ENCODE peak calls at places on chromosomes 6 and 20, in six cellular contexts. T is naive B cell; M is AG20443; A is putamen; E is cardiac muscle cell; Q is activated CD4-positive, alpha-beta T cell treated with anti-CD3 and anti-CD28 coated beads, Interleukin-2, amount 50 U/mL, for 1 hour. J is an unnamed sample.

GRCh38 chr6:4607026-4607704 is 169.0 kb upstream of the CDYL start:
- DNase-seq in T (no peak), M (peak), A (peak), E (peak), Q (no peak), J (peak)

GRCh38 chr20:16392346-16392745 is 180.9 kb downstream of the KIF16B start:
- DNase-seq in T (peak), M (no peak), A (no peak), E (no peak), Q (no peak), J (no peak)

GRCh38 chr6:77292564-77293546 is 170.4 kb downstream of the HTR1B start:
- DNase-seq in T (no peak), M (peak), A (no peak), E (peak), Q (no peak), J (no peak)

GRCh38 chr20:51014797-51015722 is 7.8 kb downstream of the KCNG1 start:
- DNase-seq in T (no peak), M (peak), A (no peak), E (peak), Q (no peak), J (peak)

GRCh38 chr6:37456816-37457560 is 24.0 kb downstream of the CMTR1 start:
- DNase-seq in T (no peak), M (peak), A (no peak), E (peak), Q (no peak), J (no peak)

GRCh38 chr6:166760288-166760687 is 133.2 kb upstream of the RPS6KA2 start:
- DNase-seq in T (no peak), M (no peak), A (no peak), E (no peak), Q (peak), J (no peak)

GRCh38 chr6:170291271-170292110 is 613 bp upstream of the DLL1 start:
- DNase-seq in T (peak), M (peak), A (peak), E (no peak), Q (peak), J (peak)

GRCh38 chr20:41138217-41138526 is 829 bp downstream of the PLCG1 start:
- DNase-seq in T (no peak), M (no peak), A (no peak), E (no peak), Q (no peak), J (no peak)

GRCh38 chr20:57443349-57443748 is 52.2 kb downstream of the RBM38 start:
- DNase-seq in T (no peak), M (no peak), A (no peak), E (no peak), Q (no peak), J (no peak)

GRCh38 chr6:57190140-57190539 is 18.0 kb downstream of the BAG2 start:
- DNase-seq in T (no peak), M (peak), A (no peak), E (peak), Q (no peak), J (no peak)

GRCh38 chr6:39137235-39137634 is 22.2 kb upstream of the SAYSD1 start:
- DNase-seq in T (no peak), M (no peak), A (no peak), E (peak), Q (peak), J (no peak)

GRCh38 chr20:40835321-40835720 is 146.3 kb upstream of the MAFB start:
- DNase-seq in T (no peak), M (no peak), A (no peak), E (no peak), Q (no peak), J (no peak)

GRCh38 chr6:170143401-170144150 is 147.3 kb downstream of the DLL1 start:
- DNase-seq in T (no peak), M (no peak), A (no peak), E (no peak), Q (no peak), J (no peak)

GRCh38 chr6:168428863-168429262 is 12.1 kb upstream of the SMOC2 start:
- DNase-seq in T (no peak), M (no peak), A (no peak), E (no peak), Q (no peak), J (no peak)

GRCh38 chr20:57667924-57668782 is 41.7 kb downstream of the PMEPA1 start:
- DNase-seq in T (no peak), M (no peak), A (no peak), E (no peak), Q (no peak), J (no peak)

GRCh38 chr20:36607586-36608387 is 2.2 kb downstream of the RAB5IF start:
- DNase-seq in T (no peak), M (no peak), A (no peak), E (no peak), Q (no peak), J (no peak)

GRCh38 chr6:134537146-134537555 is 219.2 kb upstream of the SGK1 start:
- DNase-seq in T (no peak), M (peak), A (no peak), E (peak), Q (no peak), J (no peak)

GRCh38 chr6:1716396-1716795 is 106.7 kb downstream of the FOXC1 start:
- DNase-seq in T (no peak), M (no peak), A (no peak), E (no peak), Q (no peak), J (no peak)

GRCh38 chr6:30829639-30830250 is 54.6 kb upstream of the DDR1 start:
- DNase-seq in T (no peak), M (no peak), A (no peak), E (no peak), Q (no peak), J (no peak)

GRCh38 chr6:150667977-150668716 is 68.5 kb downstream of the PLEKHG1 start:
- DNase-seq in T (no peak), M (peak), A (peak), E (peak), Q (no peak), J (no peak)

GRCh38 chr20:60381643-60382400 is 423.6 kb downstream of the CDH26 start:
- DNase-seq in T (no peak), M (no peak), A (no peak), E (no peak), Q (no peak), J (no peak)

GRCh38 chr6:33700391-33701050 is 11.0 kb downstream of the UQCC2 start:
- DNase-seq in T (peak), M (peak), A (no peak), E (peak), Q (peak), J (no peak)

GRCh38 chr6:102848796-102849195 is 1455.3 kb downstream of the GRIK2 start:
- DNase-seq in T (no peak), M (no peak), A (no peak), E (no peak), Q (no peak), J (no peak)